ENCODE peak calls at places on chromosomes 5 and 9, in five cellular contexts. X is choroid plexus epithelial cell, G is posterior cingulate gyrus, T is iris pigment epithelial cell, Q is ecto neural progenitor cell. Z is an unnamed sample.

GRCh38 chr9:93346240-93347112 is 105.0 kb upstream of the FAM120A start:
- DNase-seq in X (peak; percentile 19), G (peak; percentile 40), T (peak; percentile 20), Q (peak; percentile 79), Z (peak; percentile 69)

GRCh38 chr9:35211854-35212253 is 50.0 kb downstream of the UNC13B start:
- DNase-seq in X (no peak), G (no peak), T (no peak), Q (no peak), Z (no peak)

GRCh38 chr5:90830058-90830457 is 271.5 kb downstream of the ADGRV1 start:
- DNase-seq in X (no peak), G (no peak), T (no peak), Q (no peak), Z (no peak)

GRCh38 chr9:91197232-91198181 is 164.2 kb downstream of the AUH start:
- DNase-seq in X (peak; percentile 98), G (no peak), T (peak; percentile 97), Q (no peak), Z (no peak)

GRCh38 chr5:82147860-82148573 is 130.1 kb downstream of the RPS23 start:
- DNase-seq in X (peak; percentile 96), G (no peak), T (peak; percentile 96), Q (no peak), Z (no peak)

GRCh38 chr9:37105169-37105750 is 15.1 kb upstream of the ZCCHC7 start:
- DNase-seq in X (no peak), G (no peak), T (no peak), Q (no peak), Z (no peak)

GRCh38 chr5:54360089-54360488 is 49.7 kb upstream of the ARL15 start:
- DNase-seq in X (peak; percentile 13), G (no peak), T (peak; percentile 61), Q (no peak), Z (no peak)

GRCh38 chr5:66987949-66988838 is 208.4 kb downstream of the CD180 start:
- DNase-seq in X (peak; percentile 57), G (no peak), T (peak; percentile 40), Q (no peak), Z (no peak)

GRCh38 chr5:170296036-170296934 is 1.3 kb downstream of the LCP2 start:
- DNase-seq in X (no peak), G (no peak), T (no peak), Q (no peak), Z (no peak)

GRCh38 chr9:132141364-132141947 is 20.4 kb upstream of the NTNG2 start:
- DNase-seq in X (peak; percentile 10), G (no peak), T (no peak), Q (peak; percentile 70), Z (no peak)

GRCh38 chr5:120697147-120697546 is 233.0 kb downstream of the PRR16 start:
- DNase-seq in X (no peak), G (no peak), T (no peak), Q (no peak), Z (no peak)

GRCh38 chr5:150853560-150853959 is 7.2 kb downstream of the IRGM start:
- DNase-seq in X (no peak), G (no peak), T (no peak), Q (no peak), Z (no peak)

GRCh38 chr5:98187945-98188344 is 585.5 kb upstream of the RGMB start:
- DNase-seq in X (peak; percentile 8), G (no peak), T (peak; percentile 50), Q (no peak), Z (no peak)

GRCh38 chr5:150609843-150610584 is 30.4 kb upstream of the SYNPO start:
- DNase-seq in X (no peak), G (no peak), T (no peak), Q (no peak), Z (no peak)

GRCh38 chr5:139584137-139584536 is 23.0 kb downstream of the UBE2D2 start:
- DNase-seq in X (no peak), G (no peak), T (no peak), Q (no peak), Z (no peak)

GRCh38 chr5:140312067-140312790 is 9.3 kb upstream of the PFDN1 start:
- DNase-seq in X (peak; percentile 76), G (no peak), T (peak; percentile 94), Q (no peak), Z (no peak)

GRCh38 chr9:22395585-22396205 is 50.9 kb upstream of the DMRTA1 start:
- DNase-seq in X (peak; percentile 77), G (no peak), T (peak; percentile 87), Q (no peak), Z (no peak)

GRCh38 chr5:106757672-106758071 is 913.1 kb downstream of the EFNA5 start:
- DNase-seq in X (no peak), G (no peak), T (no peak), Q (no peak), Z (no peak)

GRCh38 chr5:146751054-146751453 is 127.5 kb downstream of the PPP2R2B start:
- DNase-seq in X (no peak), G (no peak), T (peak; percentile 37), Q (no peak), Z (no peak)

GRCh38 chr5:173963107-173963506 is 25.9 kb upstream of the C5orf47 start:
- DNase-seq in X (peak; percentile 53), G (no peak), T (peak; percentile 71), Q (no peak), Z (no peak)

GRCh38 chr5:95856501-95856981 is 34.0 kb upstream of the GLRX start:
- DNase-seq in X (no peak), G (no peak), T (no peak), Q (no peak), Z (no peak)

GRCh38 chr9:134552349-134552990 is 89.1 kb upstream of the COL5A1 start:
- DNase-seq in X (no peak), G (no peak), T (no peak), Q (no peak), Z (no peak)

GRCh38 chr5:141838326-141839014 is 39.7 kb downstream of the PCDH1 start:
- DNase-seq in X (no peak), G (no peak), T (no peak), Q (no peak), Z (no peak)

GRCh38 chr5:44568519-44568918 is 179.3 kb upstream of the FGF10 start:
- DNase-seq in X (no peak), G (no peak), T (peak; percentile 48), Q (no peak), Z (no peak)

Z was measured in glutamatergic neuron.